ENCODE peak calls at places on chromosome 4, in seven cellular contexts. O is transverse colon, K is right lobe of liver, X is heart left ventricle, A is lower leg skin, T is prostate gland, Y is testis. Z is an unnamed sample.

GRCh38 chr4:129545599-129546278 is 449.8 kb downstream of the C4orf33 start:
- DNase-seq in O (peak; percentile 31), K (peak; percentile 89), X (peak; percentile 85), A (no peak), T (peak; percentile 41), Y (peak; percentile 18), Z (peak; percentile 63)

GRCh38 chr4:2937146-2937857 is 25.9 kb downstream of the NOP14 start:
- DNase-seq in O (peak; percentile 4), K (peak; percentile 51), X (no peak), A (peak; percentile 91), T (peak; percentile 87), Y (peak; percentile 17), Z (peak; percentile 45)

GRCh38 chr4:122576261-122577188 is 44.3 kb downstream of the IL21 start:
- DNase-seq in O (no peak), K (no peak), X (no peak), A (no peak), T (peak; percentile 8), Y (no peak), Z (peak; percentile 46)

GRCh38 chr4:25234390-25235367 is 846 bp downstream of the PI4K2B start:
- DNase-seq in O (peak; percentile 42), K (peak; percentile 68), X (peak; percentile 69), A (peak; percentile 90), T (peak; percentile 57), Y (peak; percentile 60), Z (peak; percentile 90)

GRCh38 chr4:38179690-38180299 is 219.6 kb downstream of the PTTG2 start:
- DNase-seq in O (peak; percentile 88), K (peak; percentile 86), X (peak; percentile 54), A (peak; percentile 93), T (peak; percentile 86), Y (peak; percentile 85), Z (peak; percentile 80)

GRCh38 chr4:185782523-185782922 is 29.5 kb downstream of the SORBS2 start:
- DNase-seq in O (no peak), K (no peak), X (no peak), A (no peak), T (no peak), Y (no peak), Z (no peak)

GRCh38 chr4:3531306-3531886 is 826 bp downstream of the LRPAP1 start:
- DNase-seq in O (no peak), K (no peak), X (no peak), A (peak; percentile 68), T (no peak), Y (no peak), Z (no peak)

GRCh38 chr4:159048166-159048886 is 54.6 kb upstream of the RAPGEF2 start:
- DNase-seq in O (peak; percentile 74), K (peak; percentile 85), X (peak; percentile 76), A (peak; percentile 87), T (peak; percentile 72), Y (peak; percentile 80), Z (no peak)

GRCh38 chr4:3684546-3684945 is 81.6 kb upstream of the ADRA2C start:
- DNase-seq in O (no peak), K (no peak), X (no peak), A (no peak), T (no peak), Y (no peak), Z (no peak)

GRCh38 chr4:151045907-151046306 is 30.8 kb upstream of the LRBA start:
- DNase-seq in O (no peak), K (no peak), X (no peak), A (peak; percentile 8), T (no peak), Y (no peak), Z (peak; percentile 25)

GRCh38 chr4:102501176-102501634 is at the start of gene NFKB1:
- DNase-seq in O (peak; percentile 73), K (peak; percentile 80), X (peak; percentile 81), A (peak; percentile 90), T (peak; percentile 47), Y (peak; percentile 67), Z (peak; percentile 86)

GRCh38 chr4:102503831-102504786 is 3.0 kb downstream of the NFKB1 start:
- DNase-seq in O (no peak), K (no peak), X (no peak), A (no peak), T (no peak), Y (no peak), Z (peak; percentile 29)

GRCh38 chr4:102503301-102503746 is 2.2 kb downstream of the NFKB1 start:
- DNase-seq in O (no peak), K (no peak), X (no peak), A (no peak), T (no peak), Y (no peak), Z (peak; percentile 50)

GRCh38 chr4:102500371-102501175 is 586 bp upstream of the NFKB1 start:
- DNase-seq in O (peak; percentile 52), K (peak; percentile 61), X (peak; percentile 84), A (peak; percentile 92), T (peak; percentile 34), Y (peak; percentile 71), Z (peak; percentile 58)

DNA sequence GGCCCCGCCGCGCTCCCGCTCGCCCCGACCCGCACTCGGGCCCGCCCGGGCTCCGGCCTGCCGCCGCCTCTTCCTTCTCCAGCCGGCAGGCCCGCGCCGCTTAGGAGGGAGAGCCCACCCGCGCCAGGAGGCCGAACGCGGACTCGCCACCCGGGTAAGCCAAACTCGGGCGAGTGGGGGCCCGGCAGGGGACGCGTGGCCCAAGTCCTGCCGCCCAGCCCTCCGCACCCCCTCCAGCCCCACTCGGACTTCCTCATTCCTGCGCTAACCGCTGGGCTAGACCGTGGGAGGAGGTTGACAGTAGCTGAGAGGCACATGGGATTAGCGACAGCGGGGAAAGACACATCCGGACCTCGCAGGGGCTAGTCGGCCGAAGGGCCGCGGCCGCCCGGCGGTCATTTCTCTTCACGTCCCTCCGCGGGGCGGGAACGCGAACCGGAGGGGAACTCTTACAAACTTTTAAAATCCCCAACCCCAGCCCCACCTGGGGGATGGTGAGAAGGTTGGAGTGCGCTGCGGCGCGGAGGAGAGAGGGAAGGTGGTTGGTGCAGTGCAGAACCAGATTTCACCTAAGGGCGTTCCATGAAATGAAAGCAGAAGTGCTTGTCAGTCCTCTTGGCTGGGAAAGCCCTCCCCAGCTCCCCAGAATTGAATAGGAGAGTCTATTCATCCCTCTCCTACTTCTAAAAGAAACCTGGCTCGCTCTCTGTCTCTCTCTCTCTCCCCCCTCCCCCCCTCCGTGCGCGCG is 650 bp downstream of the NFKB1 start:
- DNase-seq in O (peak; percentile 86), K (peak; percentile 80), X (peak; percentile 84), A (peak; percentile 95), T (peak; percentile 79), Y (peak; percentile 80), Z (peak; percentile 95)
- TF ChIP-seq POLR2A in O (peak; percentile 70), K (peak; percentile 51), X (no peak), A (no peak), T (peak; percentile 66), Y (peak; percentile 13), Z (no peak)

GRCh38 chr4:138910914-138911336 is 104.7 kb upstream of the NOCT start:
- DNase-seq in O (peak; percentile 75), K (peak; percentile 70), X (peak; percentile 87), A (peak; percentile 92), T (peak; percentile 88), Y (no peak), Z (no peak)
- TF ChIP-seq POLR2A in O (peak; percentile 56), K (no peak), X (no peak), A (no peak), T (peak; percentile 14), Y (no peak), Z (no peak)

GRCh38 chr4:7844247-7844991 is 95.2 kb downstream of the AFAP1 start:
- DNase-seq in O (peak; percentile 81), K (peak; percentile 62), X (peak; percentile 82), A (peak; percentile 91), T (peak; percentile 36), Y (peak; percentile 69), Z (peak; percentile 70)
- TF ChIP-seq POLR2A in O (no peak), K (no peak), X (no peak), A (no peak), T (no peak), Y (no peak), Z (no peak)

GRCh38 chr4:74946196-74946595 is 13.3 kb downstream of the PARM1 start:
- DNase-seq in O (no peak), K (no peak), X (no peak), A (no peak), T (no peak), Y (no peak), Z (no peak)
- TF ChIP-seq POLR2A in O (no peak), K (no peak), X (no peak), A (no peak), T (no peak), Y (no peak), Z (no peak)

GRCh38 chr4:72446353-72447055 is 122.5 kb downstream of the ADAMTS3 start:
- DNase-seq in O (no peak), K (no peak), X (no peak), A (no peak), T (no peak), Y (no peak), Z (no peak)

GRCh38 chr4:72449705-72450104 is 119.3 kb downstream of the ADAMTS3 start:
- DNase-seq in O (no peak), K (no peak), X (no peak), A (no peak), T (no peak), Y (no peak), Z (no peak)

GRCh38 chr4:72451349-72451748 is 117.7 kb downstream of the ADAMTS3 start:
- DNase-seq in O (no peak), K (no peak), X (peak; percentile 22), A (no peak), T (no peak), Y (peak; percentile 23), Z (no peak)

GRCh38 chr4:72444104-72444503 is 124.9 kb downstream of the ADAMTS3 start:
- DNase-seq in O (no peak), K (no peak), X (no peak), A (no peak), T (no peak), Y (no peak), Z (no peak)

DNA sequence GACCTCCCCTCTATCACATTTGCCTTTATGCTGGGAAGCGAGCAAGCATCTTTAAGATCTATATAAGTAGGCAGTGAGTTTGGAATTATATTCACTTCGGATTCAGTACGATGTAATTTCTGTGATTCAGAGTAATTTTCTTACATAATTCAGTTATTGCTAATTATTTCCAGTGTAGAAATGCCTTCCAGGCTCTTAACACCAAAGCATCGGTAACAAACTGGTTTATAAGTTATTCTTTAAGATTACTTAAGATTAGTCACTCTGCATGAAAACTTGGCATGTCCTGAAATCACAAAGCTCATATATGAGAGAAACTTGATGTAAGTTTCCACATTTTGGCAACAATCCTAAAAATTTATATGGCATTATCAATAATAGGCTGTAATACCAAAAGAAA is 120.8 kb downstream of the ADAMTS3 start:
- DNase-seq in O (no peak), K (no peak), X (no peak), A (no peak), T (no peak), Y (no peak), Z (no peak)
- TF ChIP-seq POLR2A in O (no peak), K (no peak), X (no peak), A (no peak), T (no peak), Y (no peak), Z (no peak)

DNA sequence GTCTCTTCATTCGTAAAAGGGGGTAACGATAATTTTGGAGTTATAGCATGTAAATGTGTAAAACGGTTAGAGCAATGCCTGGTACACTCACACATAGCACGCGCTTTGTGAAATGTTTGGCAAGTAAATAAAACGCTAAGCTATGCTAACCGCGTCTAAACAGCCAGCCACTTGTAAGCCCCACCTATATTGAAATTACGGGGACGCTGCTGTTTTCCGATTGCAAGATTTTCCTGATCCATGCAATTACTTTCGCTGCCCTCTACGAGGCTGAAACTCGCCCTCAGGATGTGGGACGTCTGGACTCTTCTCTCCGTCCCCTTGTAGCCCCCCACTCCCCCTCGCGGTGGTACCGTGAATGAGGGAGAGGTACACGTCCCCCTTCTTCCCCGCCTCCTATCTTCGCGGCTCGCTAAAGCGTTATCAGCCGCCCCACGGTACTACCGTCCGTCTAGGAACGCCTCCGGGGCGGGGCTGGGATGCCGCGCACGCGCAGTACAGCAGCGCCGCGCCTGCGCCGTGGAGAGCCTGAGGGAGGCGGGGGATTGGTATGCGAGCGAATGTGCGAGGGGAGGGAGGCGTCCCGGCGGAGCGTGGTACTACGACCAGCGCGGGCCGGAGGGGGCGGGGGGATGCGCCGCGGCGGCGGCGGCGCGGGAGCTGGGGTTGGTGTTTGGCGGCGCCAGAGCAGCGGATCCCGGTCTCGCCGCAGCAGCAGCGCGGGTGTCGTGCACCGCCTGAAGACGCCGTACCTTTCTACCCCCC is at the start of gene STIM2:
- DNase-seq in O (peak; percentile 97), K (peak; percentile 98), X (peak; percentile 97), A (peak; percentile 99), T (peak; percentile 96), Y (peak; percentile 96), Z (peak; percentile 100)
- TF ChIP-seq POLR2A in O (peak; percentile 95), K (peak; percentile 87), X (no peak), A (peak; percentile 6), T (peak; percentile 94), Y (no peak), Z (peak; percentile 87)

Z was measured in NB4.